ENCODE peak calls at places on chromosome 21, in four cellular contexts. Z, V, M and X are unnamed samples.

GRCh38 chr21:36388076-36388475 is 2.9 kb downstream of the CHAF1B start:
- DNase-seq in Z (no peak), V (no peak), M (no peak), X (no peak)

GRCh38 chr21:36606292-36606982 is 92.5 kb upstream of the SIM2 start:
- DNase-seq in V (no peak), Z (no peak), M (no peak), X (no peak)

GRCh38 chr21:46130721-46131720 is 24.4 kb downstream of the FTCD start:
- DNase-seq in Z (no peak), M (no peak), V (no peak), X (no peak)

GRCh38 chr21:26093094-26093493 is 77.5 kb downstream of the APP start:
- DNase-seq in M (no peak), Z (no peak), V (no peak), X (no peak)

GRCh38 chr21:39715804-39716397 is 29.1 kb upstream of the IGSF5 start:
- DNase-seq in V (no peak), Z (peak; percentile 8), M (no peak), X (no peak)

GRCh38 chr21:28769683-28770082 is 223.0 kb downstream of the LTN1 start:
- DNase-seq in Z (no peak), M (no peak), V (no peak), X (no peak)

GRCh38 chr21:36103434-36103833 is 31.4 kb upstream of the CBR3 start:
- DNase-seq in Z (no peak), M (no peak), V (no peak), X (no peak)

GRCh38 chr21:21559285-21560045 is 561.3 kb downstream of the NCAM2 start:
- DNase-seq in V (no peak), Z (no peak), M (no peak), X (no peak)

GRCh38 chr21:15943009-15943666 is 213.4 kb downstream of the USP25 start:
- DNase-seq in V (no peak), Z (peak; percentile 3), M (no peak), X (no peak)

GRCh38 chr21:36235058-36235582 is 78.5 kb downstream of the DOP1B start:
- DNase-seq in V (no peak), Z (no peak), M (no peak), X (no peak)

GRCh38 chr21:16070207-16070651 is 340.4 kb downstream of the USP25 start:
- DNase-seq in M (no peak), V (no peak), Z (no peak), X (no peak)

GRCh38 chr21:14120091-14120734 is 90.5 kb downstream of the LIPI start:
- DNase-seq in M (no peak), Z (no peak), V (no peak), X (no peak)

GRCh38 chr21:29163381-29164115 is 33.1 kb downstream of the MAP3K7CL start:
- DNase-seq in V (no peak), M (no peak), Z (no peak), X (no peak)

GRCh38 chr21:26226724-26227123 is 56.2 kb upstream of the APP start:
- DNase-seq in M (no peak), Z (no peak), V (no peak), X (no peak)

GRCh38 chr21:21851657-21852056 is 853.4 kb downstream of the NCAM2 start:
- DNase-seq in V (no peak), M (no peak), Z (no peak), X (no peak)

GRCh38 chr21:37028579-37028978 is 22.1 kb downstream of the RIPPLY3 start:
- DNase-seq in M (no peak), Z (no peak), V (no peak), X (no peak)

GRCh38 chr21:16535100-16535418 is 805.3 kb downstream of the USP25 start:
- DNase-seq in V (peak; percentile 69), Z (no peak), M (no peak), X (no peak)

GRCh38 chr21:41289431-41289830 is 27.2 kb upstream of the FAM3B start:
- DNase-seq in Z (no peak), V (no peak), M (no peak), X (no peak)

GRCh38 chr21:23861908-23862504 is 1745.3 kb downstream of the MRPL39 start:
- DNase-seq in V (no peak), M (no peak), Z (no peak), X (no peak)

GRCh38 chr21:33121715-33122475 is 52.0 kb downstream of the OLIG1 start:
- DNase-seq in M (no peak), Z (no peak), V (no peak), X (no peak)

GRCh38 chr21:36792505-36792967 is 93.6 kb downstream of the SIM2 start:
- DNase-seq in V (no peak), Z (no peak), M (no peak), X (no peak)

GRCh38 chr21:25487046-25487594 is 120.2 kb downstream of the MRPL39 start:
- DNase-seq in M (no peak), Z (no peak), V (no peak), X (no peak)

GRCh38 chr21:39671986-39672385 is 59.2 kb downstream of the B3GALT5 start:
- DNase-seq in M (no peak), V (no peak), Z (no peak), X (no peak)

GRCh38 chr21:26050857-26051256 is 119.7 kb downstream of the APP start:
- DNase-seq in Z (no peak), V (no peak), M (no peak), X (no peak)

GRCh38 chr21:21715286-21715969 is 717.2 kb downstream of the NCAM2 start:
- DNase-seq in M (no peak), Z (no peak), V (no peak), X (no peak)

GRCh38 chr21:28135646-28136045 is 857.0 kb downstream of the LTN1 start:
- DNase-seq in M (no peak), Z (no peak), V (no peak), X (no peak)

GRCh38 chr21:33824156-33824941 is 91.3 kb downstream of the ATP5PO start:
- DNase-seq in M (no peak), V (no peak), Z (no peak), X (no peak)

GRCh38 chr21:25647632-25648031 is 8.6 kb downstream of the JAM2 start:
- DNase-seq in Z (no peak), M (no peak), V (no peak), X (no peak)

GRCh38 chr21:42471716-42472330 is 24.2 kb downstream of the RSPH1 start:
- DNase-seq in V (no peak), Z (no peak), M (no peak), X (no peak)
- H3K4me1 ChIP-seq in V (peaks cover 5% of the 10 kb centered on the region), Z (peaks cover 14% of the 10 kb centered on the region), M (no peaks in the 10 kb centered on the region), X (no peaks in the 10 kb centered on the region)

DNA sequence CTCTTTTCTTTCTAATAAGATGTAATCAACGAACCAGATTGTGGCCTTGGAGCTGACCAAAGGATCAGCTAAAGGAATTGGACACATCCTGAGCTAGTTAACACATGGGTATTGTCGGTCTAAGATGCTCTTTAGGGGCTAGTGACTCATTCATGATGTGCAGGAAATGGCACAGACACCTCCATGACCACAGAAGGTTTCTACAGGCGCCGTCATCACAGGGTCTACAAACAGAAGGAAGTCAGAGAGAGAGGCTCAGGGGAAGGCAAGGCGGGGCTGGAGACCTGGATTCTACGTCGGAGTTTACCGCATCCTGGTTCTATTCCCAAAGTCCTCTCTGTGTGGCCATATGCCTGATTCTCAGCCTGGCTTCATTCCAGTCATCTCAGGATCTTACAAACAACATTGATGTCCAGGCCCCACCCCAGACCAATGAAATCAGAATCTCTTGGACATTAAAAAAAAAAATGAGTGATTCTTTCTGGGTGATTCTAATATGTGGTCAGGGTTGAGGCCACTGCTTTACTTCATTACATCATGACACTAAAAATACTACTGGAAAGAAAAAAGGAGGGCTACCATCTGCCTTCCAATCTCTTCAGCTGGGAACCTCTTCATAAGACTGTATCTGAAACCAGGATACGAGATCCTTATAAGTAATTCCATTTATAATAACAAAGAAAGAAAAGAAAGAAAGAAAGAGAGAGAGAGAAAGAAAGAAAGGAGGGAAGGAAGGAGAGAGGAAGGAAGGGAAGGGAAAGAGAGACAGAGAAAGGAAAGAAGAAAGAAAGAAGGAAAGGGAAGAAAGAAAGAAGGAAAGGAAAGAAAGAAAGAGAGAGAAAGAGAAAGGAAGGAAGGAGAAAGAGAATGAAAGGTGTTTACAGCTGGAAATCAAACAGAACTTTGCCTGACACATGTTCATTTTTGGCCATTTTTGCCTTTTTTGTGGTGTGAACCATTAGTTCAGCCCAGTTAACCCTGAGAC is 11.6 kb upstream of the KCNJ15 start:
- DNase-seq in M (peak; percentile 26), Z (peak; percentile 8), V (no peak), X (peak; percentile 58)
- H3K4me1 ChIP-seq in M (peaks cover 3% of the 10 kb centered on the region), Z (peaks cover 3% of the 10 kb centered on the region), V (peaks cover 12% of the 10 kb centered on the region), X (peaks cover 15% of the 10 kb centered on the region)

GRCh38 chr21:45102391-45102932 is 28.1 kb downstream of the ADARB1 start:
- DNase-seq in Z (peak; percentile 37), V (no peak), M (no peak), X (no peak)

GRCh38 chr21:45097827-45098387 is 23.5 kb downstream of the ADARB1 start:
- DNase-seq in M (no peak), Z (no peak), V (no peak), X (no peak)

GRCh38 chr21:45103966-45104520 is 29.7 kb downstream of the ADARB1 start:
- DNase-seq in Z (no peak), V (no peak), M (no peak), X (no peak)

GRCh38 chr21:45098867-45099266 is 24.5 kb downstream of the ADARB1 start:
- DNase-seq in M (no peak), Z (no peak), V (no peak), X (no peak)

GRCh38 chr21:45100866-45101265 is 26.5 kb downstream of the ADARB1 start:
- DNase-seq in Z (no peak), V (no peak), M (no peak), X (no peak)
- H3K4me1 ChIP-seq in Z (peaks cover 19% of the 10 kb centered on the region), V (peaks cover 61% of the 10 kb centered on the region), M (peaks cover 16% of the 10 kb centered on the region), X (peaks cover 38% of the 10 kb centered on the region)

DNA sequence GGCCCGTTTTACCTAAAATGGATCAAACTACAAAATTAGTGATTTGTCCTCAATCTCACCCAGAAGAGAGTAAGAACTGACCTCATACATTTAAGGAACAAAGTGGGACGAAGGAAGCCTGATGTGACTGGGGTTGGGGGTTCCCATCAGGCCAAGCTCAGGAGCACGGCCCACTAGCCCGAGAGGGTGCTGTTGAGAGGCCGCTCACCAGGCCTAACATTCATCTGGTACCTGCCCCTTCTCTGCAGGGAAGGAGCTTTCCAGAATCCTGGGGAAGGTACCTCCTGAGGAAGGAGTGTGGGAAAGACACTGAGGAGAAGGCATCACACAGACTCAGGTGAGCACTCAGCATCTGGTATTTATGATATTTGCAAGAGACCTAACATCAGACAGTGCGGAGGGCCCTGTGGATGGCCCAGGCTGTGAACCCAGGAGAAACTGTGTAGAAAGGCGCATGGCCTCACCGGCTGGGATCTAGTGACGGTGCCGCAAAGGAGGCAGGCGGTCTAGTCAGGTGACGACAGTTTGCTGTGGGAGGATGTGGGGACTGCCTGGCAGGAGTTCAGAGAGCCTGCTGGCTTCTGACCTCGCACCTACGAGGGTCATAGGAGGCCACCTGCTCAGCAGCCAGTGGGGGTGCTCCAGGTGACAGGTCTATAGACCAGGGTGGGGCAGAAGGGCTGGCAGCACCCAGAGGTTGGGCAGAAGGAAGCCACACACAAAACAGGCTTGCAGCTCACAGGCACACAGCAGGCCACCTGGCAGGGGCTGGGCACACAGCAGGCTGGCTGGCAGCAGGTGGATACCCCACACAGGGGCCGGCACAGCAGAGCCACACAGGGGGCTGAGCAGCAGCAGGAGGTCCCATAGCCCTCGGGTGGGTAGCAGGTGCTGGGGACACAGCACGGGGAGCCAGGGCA is 543 bp downstream of the KRTAP12-4 start:
- DNase-seq in V (no peak), Z (no peak), M (peak; percentile 70), X (peak; percentile 87)
- H3K4me1 ChIP-seq in V (no peaks in the 10 kb centered on the region), Z (no peaks in the 10 kb centered on the region), M (peaks cover 37% of the 10 kb centered on the region), X (peaks cover 56% of the 10 kb centered on the region)

DNA sequence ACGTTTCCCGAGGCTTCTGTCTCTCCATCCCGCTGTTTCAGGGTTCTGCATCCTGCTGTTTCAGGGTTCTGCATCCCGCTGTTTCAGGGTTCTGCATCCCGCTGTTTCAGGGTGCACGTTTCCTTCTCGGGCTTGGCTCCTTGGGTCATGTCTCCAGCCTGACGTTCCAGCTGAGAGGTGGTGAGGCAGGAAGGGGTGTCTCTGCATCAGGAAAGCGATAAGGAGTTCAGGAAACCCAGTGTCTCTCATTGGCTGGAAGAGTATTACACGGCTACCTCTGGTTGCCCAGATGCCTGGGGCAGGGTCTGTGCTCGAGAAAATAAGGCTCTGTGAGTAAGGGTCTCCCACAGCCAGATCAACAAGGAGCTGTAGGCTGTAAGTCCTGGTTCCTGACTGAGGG is 21.1 kb downstream of the ADARB1 start:
- DNase-seq in V (no peak), M (no peak), Z (no peak), X (no peak)
- H3K4me1 ChIP-seq in V (peaks cover 39% of the 10 kb centered on the region), M (peaks cover 5% of the 10 kb centered on the region), Z (no peaks in the 10 kb centered on the region), X (peaks cover 21% of the 10 kb centered on the region)